ENCODE peak calls at places on chromosomes 13 and 19, in eight cellular contexts. One of them, this sample, is unnamed.

GRCh38 chr19:4337906-4338440 is 654 bp downstream of the STAP2 start:
- DNase-seq in HCT116: no peak
- DNase-seq in GM23338: peak; percentile 51
- DNase-seq in HepG2: peak; percentile 76
- DNase-seq in Panc1: no peak
- DNase-seq in SK-N-SH: no peak
- DNase-seq in K562: peak; percentile 75
- DNase-seq in GM12878: no peak
- DNase-seq in this sample: no peak

GRCh38 chr19:45140144-45140503 is 20.7 kb downstream of the NKPD1 start:
- DNase-seq in HCT116: no peak
- DNase-seq in GM23338: no peak
- DNase-seq in HepG2: no peak
- DNase-seq in Panc1: no peak
- DNase-seq in SK-N-SH: no peak
- DNase-seq in K562: no peak
- DNase-seq in GM12878: no peak
- DNase-seq in this sample: no peak

GRCh38 chr19:48413879-48414623 is 20.6 kb downstream of the GRIN2D start:
- DNase-seq in HCT116: no peak
- DNase-seq in GM23338: peak; percentile 56
- DNase-seq in HepG2: no peak
- DNase-seq in Panc1: no peak
- DNase-seq in SK-N-SH: no peak
- DNase-seq in K562: no peak
- DNase-seq in GM12878: no peak
- DNase-seq in this sample: no peak

GRCh38 chr13:98977568-98978270 is at the start of gene DOCK9:
- DNase-seq in HCT116: no peak
- DNase-seq in GM23338: peak; percentile 60
- DNase-seq in HepG2: no peak
- DNase-seq in Panc1: no peak
- DNase-seq in SK-N-SH: no peak
- DNase-seq in K562: no peak
- DNase-seq in GM12878: no peak
- DNase-seq in this sample: no peak

GRCh38 chr13:62482351-62482750 is 1066.7 kb upstream of the PCDH20 start:
- DNase-seq in HCT116: no peak
- DNase-seq in GM23338: no peak
- DNase-seq in HepG2: peak; percentile 20
- DNase-seq in Panc1: no peak
- DNase-seq in SK-N-SH: no peak
- DNase-seq in K562: no peak
- DNase-seq in GM12878: no peak
- DNase-seq in this sample: no peak

GRCh38 chr13:98821372-98822237 is 69.1 kb upstream of the SLC15A1 start:
- DNase-seq in HCT116: no peak
- DNase-seq in GM23338: peak; percentile 48
- DNase-seq in HepG2: peak; percentile 51
- DNase-seq in Panc1: no peak
- DNase-seq in SK-N-SH: peak; percentile 45
- DNase-seq in K562: no peak
- DNase-seq in GM12878: no peak
- DNase-seq in this sample: no peak

GRCh38 chr19:17436874-17437267 is 11.6 kb downstream of the TMEM221 start:
- DNase-seq in HCT116: no peak
- DNase-seq in GM23338: peak; percentile 10
- DNase-seq in HepG2: no peak
- DNase-seq in Panc1: no peak
- DNase-seq in SK-N-SH: no peak
- DNase-seq in K562: no peak
- DNase-seq in GM12878: no peak
- DNase-seq in this sample: no peak

GRCh38 chr19:6047741-6048231 is 62.5 kb downstream of the RFX2 start:
- DNase-seq in HCT116: peak; percentile 31
- DNase-seq in GM23338: peak; percentile 88
- DNase-seq in HepG2: peak; percentile 70
- DNase-seq in Panc1: peak; percentile 17
- DNase-seq in SK-N-SH: peak; percentile 84
- DNase-seq in K562: peak; percentile 68
- DNase-seq in GM12878: no peak
- DNase-seq in this sample: no peak

GRCh38 chr13:45432737-45433380 is 14.7 kb upstream of the SLC25A30 start:
- DNase-seq in HCT116: no peak
- DNase-seq in GM23338: no peak
- DNase-seq in HepG2: no peak
- DNase-seq in Panc1: no peak
- DNase-seq in SK-N-SH: no peak
- DNase-seq in K562: no peak
- DNase-seq in GM12878: no peak
- DNase-seq in this sample: no peak

GRCh38 chr19:1665565-1666047 is 13.2 kb upstream of the TCF3 start:
- DNase-seq in HCT116: no peak
- DNase-seq in GM23338: no peak
- DNase-seq in HepG2: no peak
- DNase-seq in Panc1: no peak
- DNase-seq in SK-N-SH: no peak
- DNase-seq in K562: peak; percentile 57
- DNase-seq in GM12878: no peak
- DNase-seq in this sample: no peak

GRCh38 chr19:16645140-16645539 is 14.8 kb downstream of the SMIM7 start:
- DNase-seq in HCT116: no peak
- DNase-seq in GM23338: no peak
- DNase-seq in HepG2: no peak
- DNase-seq in Panc1: no peak
- DNase-seq in SK-N-SH: no peak
- DNase-seq in K562: no peak
- DNase-seq in GM12878: no peak
- DNase-seq in this sample: no peak

GRCh38 chr19:40344422-40344821 is 3.8 kb downstream of the C19orf47 start:
- DNase-seq in HCT116: no peak
- DNase-seq in GM23338: no peak
- DNase-seq in HepG2: no peak
- DNase-seq in Panc1: no peak
- DNase-seq in SK-N-SH: no peak
- DNase-seq in K562: no peak
- DNase-seq in GM12878: no peak
- DNase-seq in this sample: no peak

GRCh38 chr13:24916464-24916863 is 152.5 kb downstream of the RNF17 start:
- DNase-seq in HCT116: no peak
- DNase-seq in GM23338: no peak
- DNase-seq in HepG2: no peak
- DNase-seq in Panc1: no peak
- DNase-seq in SK-N-SH: no peak
- DNase-seq in K562: no peak
- DNase-seq in GM12878: no peak
- DNase-seq in this sample: no peak

GRCh38 chr19:5086725-5087439 is 118.0 kb downstream of the KDM4B start:
- DNase-seq in HCT116: no peak
- DNase-seq in GM23338: peak; percentile 70
- DNase-seq in HepG2: no peak
- DNase-seq in Panc1: no peak
- DNase-seq in SK-N-SH: peak; percentile 58
- DNase-seq in K562: no peak
- DNase-seq in GM12878: no peak
- DNase-seq in this sample: no peak

GRCh38 chr13:43072394-43072793 is 49.0 kb downstream of the DNAJC15 start:
- DNase-seq in HCT116: no peak
- DNase-seq in GM23338: peak; percentile 32
- DNase-seq in HepG2: no peak
- DNase-seq in Panc1: no peak
- DNase-seq in SK-N-SH: no peak
- DNase-seq in K562: no peak
- DNase-seq in GM12878: no peak
- DNase-seq in this sample: no peak

GRCh38 chr13:50631041-50631440 is 212.5 kb downstream of the DLEU7 start:
- DNase-seq in HCT116: no peak
- DNase-seq in GM23338: no peak
- DNase-seq in HepG2: no peak
- DNase-seq in Panc1: no peak
- DNase-seq in SK-N-SH: no peak
- DNase-seq in K562: no peak
- DNase-seq in GM12878: no peak
- DNase-seq in this sample: no peak

GRCh38 chr19:55088021-55088451 is 12.4 kb downstream of the EPS8L1 start:
- DNase-seq in HCT116: no peak
- DNase-seq in GM23338: no peak
- DNase-seq in HepG2: no peak
- DNase-seq in Panc1: no peak
- DNase-seq in SK-N-SH: no peak
- DNase-seq in K562: no peak
- DNase-seq in GM12878: no peak
- DNase-seq in this sample: no peak

GRCh38 chr19:39444598-39445257 is 654 bp upstream of the SUPT5H start:
- DNase-seq in HCT116: no peak
- DNase-seq in GM23338: peak; percentile 44
- DNase-seq in HepG2: no peak
- DNase-seq in Panc1: no peak
- DNase-seq in SK-N-SH: no peak
- DNase-seq in K562: peak; percentile 38
- DNase-seq in GM12878: no peak
- DNase-seq in this sample: no peak

DNA sequence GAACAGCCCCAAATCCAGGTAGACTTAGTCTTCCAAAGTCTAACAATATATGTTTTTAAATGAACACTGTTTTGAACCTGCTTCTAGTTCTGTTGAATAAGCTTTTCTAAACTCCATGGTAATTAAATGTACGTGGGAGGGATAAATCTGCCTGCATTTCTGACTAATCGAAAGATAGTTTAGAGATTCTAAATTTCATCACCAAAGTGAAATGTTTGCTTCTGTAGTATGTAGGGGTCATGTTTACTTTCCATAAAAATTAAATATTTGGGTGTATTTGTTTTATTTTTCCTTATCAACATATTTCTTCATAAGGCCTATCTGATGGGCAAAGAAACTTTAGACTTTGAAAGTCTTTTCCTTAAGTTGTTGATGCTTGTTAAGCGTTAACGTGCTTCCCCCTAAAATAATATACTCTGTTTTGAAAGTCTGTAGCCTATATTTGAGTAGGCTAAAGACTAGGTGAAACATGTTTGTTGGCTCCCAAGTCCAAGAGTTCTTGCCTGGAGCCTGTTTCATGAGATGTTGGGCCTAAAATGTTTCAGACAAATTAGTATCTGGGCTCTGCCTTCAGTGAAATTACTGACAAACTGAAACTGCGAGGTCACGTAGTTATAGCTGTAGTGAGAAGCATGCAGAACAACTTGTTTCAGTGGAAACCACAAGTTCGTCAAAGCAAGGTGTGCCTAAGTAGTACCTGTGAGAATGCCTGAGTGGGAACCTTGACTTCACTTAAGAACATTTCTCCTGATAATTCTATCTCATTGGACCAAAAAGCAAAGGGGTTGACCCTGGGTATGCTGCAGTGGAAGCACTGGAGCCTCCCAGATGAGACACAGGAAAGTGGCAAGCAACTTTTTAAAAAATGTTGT is 126.2 kb downstream of the LMO7 start:
- DNase-seq in HCT116: no peak
- DNase-seq in GM23338: no peak
- DNase-seq in HepG2: peak; percentile 15
- DNase-seq in Panc1: no peak
- DNase-seq in SK-N-SH: no peak
- DNase-seq in K562: no peak
- DNase-seq in GM12878: peak; percentile 84
- DNase-seq in this sample: no peak
- TF ChIP-seq POLR2AphosphoS5 in HCT116: no peak
- TF ChIP-seq POLR2AphosphoS5 in GM23338: no peak
- TF ChIP-seq POLR2AphosphoS5 in HepG2: no peak
- TF ChIP-seq POLR2AphosphoS5 in Panc1: no peak
- TF ChIP-seq POLR2AphosphoS5 in SK-N-SH: no peak
- TF ChIP-seq POLR2AphosphoS5 in K562: no peak
- TF ChIP-seq POLR2AphosphoS5 in GM12878: peak; percentile 73
- TF ChIP-seq POLR2AphosphoS5 in this sample: no peak

GRCh38 chr13:39036212-39036611 is 1.7 kb downstream of the PROSER1 start:
- DNase-seq in HCT116: no peak
- DNase-seq in GM23338: peak; percentile 50
- DNase-seq in HepG2: peak; percentile 25
- DNase-seq in Panc1: no peak
- DNase-seq in SK-N-SH: no peak
- DNase-seq in K562: peak; percentile 29
- DNase-seq in GM12878: no peak
- DNase-seq in this sample: peak; percentile 66
- TF ChIP-seq REST in HCT116: no peak
- TF ChIP-seq REST in GM23338: no peak
- TF ChIP-seq REST in HepG2: no peak
- TF ChIP-seq REST in Panc1: no peak
- TF ChIP-seq REST in SK-N-SH: no peak
- TF ChIP-seq REST in K562: no peak
- TF ChIP-seq REST in GM12878: no peak
- TF ChIP-seq REST in this sample: no peak

GRCh38 chr19:33390120-33390907 is 16.8 kb downstream of the CEBPG start:
- DNase-seq in HCT116: no peak
- DNase-seq in GM23338: no peak
- DNase-seq in HepG2: no peak
- DNase-seq in Panc1: no peak
- DNase-seq in SK-N-SH: peak; percentile 56
- DNase-seq in K562: no peak
- DNase-seq in GM12878: no peak
- DNase-seq in this sample: peak; percentile 64
- TF ChIP-seq POLR2AphosphoS5 in HCT116: no peak
- TF ChIP-seq POLR2AphosphoS5 in GM23338: no peak
- TF ChIP-seq POLR2AphosphoS5 in HepG2: no peak
- TF ChIP-seq POLR2AphosphoS5 in Panc1: no peak
- TF ChIP-seq POLR2AphosphoS5 in SK-N-SH: no peak
- TF ChIP-seq POLR2AphosphoS5 in K562: no peak
- TF ChIP-seq POLR2AphosphoS5 in GM12878: no peak
- TF ChIP-seq POLR2AphosphoS5 in this sample: peak; percentile 44

DNA sequence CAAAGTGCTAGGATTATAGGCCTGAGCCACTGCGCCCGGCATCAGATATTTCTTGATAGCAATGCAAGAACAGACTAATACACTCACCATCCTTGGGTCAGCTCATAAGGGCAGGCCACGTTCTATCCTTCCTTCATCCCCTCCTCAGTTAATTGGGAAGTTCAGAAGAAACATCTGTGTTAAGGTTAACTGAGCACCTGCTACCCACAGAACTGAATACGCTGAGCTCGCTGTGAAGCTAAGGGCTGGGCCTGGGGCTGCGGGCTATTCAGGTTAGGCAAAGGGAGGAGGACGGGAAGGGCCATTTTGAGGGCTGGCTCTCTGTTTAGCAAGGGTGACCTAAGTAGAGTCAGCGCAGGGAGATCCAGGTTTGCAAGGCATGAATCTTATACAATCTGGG is 43.0 kb upstream of the UQCRFS1 start:
- DNase-seq in HCT116: no peak
- DNase-seq in GM23338: no peak
- DNase-seq in HepG2: no peak
- DNase-seq in Panc1: no peak
- DNase-seq in SK-N-SH: no peak
- DNase-seq in K562: no peak
- DNase-seq in GM12878: no peak
- DNase-seq in this sample: no peak
- TF ChIP-seq REST in HCT116: no peak
- TF ChIP-seq REST in GM23338: no peak
- TF ChIP-seq REST in HepG2: no peak
- TF ChIP-seq REST in Panc1: no peak
- TF ChIP-seq REST in SK-N-SH: no peak
- TF ChIP-seq REST in K562: no peak
- TF ChIP-seq REST in GM12878: no peak
- TF ChIP-seq REST in this sample: no peak

GRCh38 chr13:107817652-107818287 is 397.6 kb downstream of the LIG4 start:
- DNase-seq in HCT116: no peak
- DNase-seq in GM23338: peak; percentile 75
- DNase-seq in HepG2: no peak
- DNase-seq in Panc1: no peak
- DNase-seq in SK-N-SH: no peak
- DNase-seq in K562: no peak
- DNase-seq in GM12878: no peak
- DNase-seq in this sample: no peak
- TF ChIP-seq POLR2AphosphoS5 in HCT116: no peak
- TF ChIP-seq POLR2AphosphoS5 in GM23338: no peak
- TF ChIP-seq POLR2AphosphoS5 in HepG2: no peak
- TF ChIP-seq POLR2AphosphoS5 in Panc1: no peak
- TF ChIP-seq POLR2AphosphoS5 in SK-N-SH: no peak
- TF ChIP-seq POLR2AphosphoS5 in K562: no peak
- TF ChIP-seq POLR2AphosphoS5 in GM12878: no peak
- TF ChIP-seq POLR2AphosphoS5 in this sample: no peak